ENCODE peak calls at places on chromosomes 16 and 17, in five cellular contexts. U is progenitor cell of endocrine pancreas, F is heart right ventricle, W is left colon, V is T-helper 2 cell. P is an unnamed sample.

GRCh38 chr17:72404872-72405271 is 284.1 kb downstream of the SOX9 start:
- DNase-seq in V (no peak), U (no peak), F (no peak), W (no peak), P (no peak)

GRCh38 chr16:68978303-68978954 is 127.0 kb upstream of the HAS3 start:
- DNase-seq in V (no peak), U (no peak), F (no peak), W (no peak), P (no peak)

GRCh38 chr16:84357191-84357651 is 11.1 kb upstream of the ATP2C2 start:
- DNase-seq in W (no peak), F (no peak), V (no peak), U (no peak), P (no peak)

GRCh38 chr16:61681124-61681523 is 355.1 kb downstream of the CDH8 start:
- DNase-seq in F (no peak), U (no peak), V (no peak), W (no peak), P (no peak)

GRCh38 chr17:46964315-46965265 is 14.5 kb downstream of the RPRML start:
- DNase-seq in V (no peak), U (no peak), F (no peak), W (no peak), P (no peak)

GRCh38 chr16:53743149-53743566 is 39.2 kb downstream of the FTO start:
- DNase-seq in W (no peak), U (no peak), V (no peak), F (no peak), P (no peak)

GRCh38 chr17:56160395-56160889 is 7.2 kb downstream of the ANKFN1 start:
- DNase-seq in W (no peak), U (no peak), V (no peak), F (no peak), P (no peak)

GRCh38 chr17:22217135-22217534 is 524.8 kb downstream of the KCNJ18 start:
- DNase-seq in W (no peak), V (no peak), U (no peak), F (no peak), P (no peak)

GRCh38 chr16:67116388-67117311 is 6.9 kb downstream of the PHAF1 start:
- DNase-seq in W (no peak), U (no peak), F (no peak), V (no peak), P (no peak)

GRCh38 chr16:24204150-24204665 is 51.9 kb upstream of the CACNG3 start:
- DNase-seq in V (no peak), U (no peak), W (no peak), F (no peak), P (no peak)

GRCh38 chr17:45729284-45729907 is 54.7 kb upstream of the CRHR1 start:
- DNase-seq in V (no peak), F (no peak), U (no peak), W (no peak), P (no peak)

GRCh38 chr16:68503334-68503733 is 35.8 kb upstream of the ZFP90 start:
- DNase-seq in W (no peak), V (no peak), U (no peak), F (no peak), P (no peak)

GRCh38 chr16:88537864-88538263 is 32.3 kb upstream of the ZC3H18 start:
- DNase-seq in U (no peak), F (no peak), W (no peak), V (no peak), P (no peak)

GRCh38 chr17:16961792-16962191 is 10.1 kb downstream of the TNFRSF13B start:
- DNase-seq in W (no peak), U (no peak), F (no peak), V (no peak), P (no peak)

GRCh38 chr16:50836121-50836541 is 94.2 kb downstream of the CYLD start:
- DNase-seq in U (no peak), V (no peak), F (no peak), W (no peak), P (no peak)

GRCh38 chr16:29824589-29825144 is 4.4 kb downstream of the MVP start:
- DNase-seq in W (no peak), F (no peak), V (no peak), U (no peak), P (no peak)

GRCh38 chr16:85988306-85988705 is 89.3 kb downstream of the IRF8 start:
- DNase-seq in U (no peak), F (no peak), W (no peak), V (no peak), P (no peak)

GRCh38 chr16:23121024-23121423 is 28.2 kb downstream of the USP31 start:
- DNase-seq in V (no peak), U (no peak), F (no peak), W (no peak), P (no peak)

GRCh38 chr17:9363440-9364350 is 211.9 kb downstream of the STX8 start:
- DNase-seq in V (no peak), F (no peak), W (no peak), U (no peak), P (no peak)

GRCh38 chr17:6101706-6102105 is 31.5 kb downstream of the WSCD1 start:
- DNase-seq in F (no peak), W (no peak), U (no peak), V (no peak), P (no peak)

GRCh38 chr16:2275476-2276450 is 7.8 kb upstream of the RNPS1 start:
- DNase-seq in W (no peak), F (peak; percentile 64), V (no peak), U (no peak), P (no peak)

GRCh38 chr17:37796081-37796480 is 51.2 kb upstream of the HNF1B start:
- DNase-seq in W (no peak), U (no peak), V (no peak), F (no peak), P (no peak)

GRCh38 chr16:10601444-10602401 is 21.3 kb upstream of the EMP2 start:
- DNase-seq in V (no peak), W (peak; percentile 75), U (no peak), F (peak; percentile 56), P (no peak)

P was measured in CD8-positive, alpha-beta T cell.